ENCODE peak calls at places on chromosomes 1 and 21, in four cellular contexts. T is endothelial cell of umbilical vein, E is NB4, Y is adrenal gland. J is an unnamed sample.

GRCh38 chr1:203274603-203275381 is 30.5 kb upstream of the BTG2 start:
- DNase-seq in T (no peak), E (no peak), Y (no peak), J (no peak)

GRCh38 chr1:119648620-119649004 is 546 bp upstream of the ZNF697 start:
- DNase-seq in T (no peak), E (no peak), Y (no peak), J (no peak)

GRCh38 chr1:116066868-116067563 is 44.2 kb upstream of the MAB21L3 start:
- DNase-seq in T (no peak), E (no peak), Y (no peak), J (no peak)

GRCh38 chr1:7069888-7070287 is 284.6 kb downstream of the CAMTA1 start:
- DNase-seq in T (peak; percentile 1), E (no peak), Y (no peak), J (no peak)

GRCh38 chr21:36079671-36080070 is 9.8 kb downstream of the CBR1 start:
- DNase-seq in T (no peak), E (no peak), Y (no peak), J (no peak)

GRCh38 chr21:34691396-34692032 is 22.7 kb downstream of the CLIC6 start:
- DNase-seq in T (no peak), E (no peak), Y (no peak), J (no peak)

GRCh38 chr1:88867743-88868521 is 23.4 kb downstream of the GTF2B start:
- DNase-seq in T (no peak), E (no peak), Y (no peak), J (no peak)

GRCh38 chr1:6373961-6374720 is 19.4 kb downstream of the ACOT7 start:
- DNase-seq in T (no peak), E (no peak), Y (no peak), J (no peak)

GRCh38 chr1:97190326-97190725 is 468.7 kb downstream of the PTBP2 start:
- DNase-seq in T (no peak), E (no peak), Y (no peak), J (no peak)

GRCh38 chr1:50347933-50348332 is 75.3 kb downstream of the DMRTA2 start:
- DNase-seq in T (no peak), E (no peak), Y (no peak), J (no peak)

GRCh38 chr1:161198877-161199431 is at the start of gene ADAMTS4:
- DNase-seq in T (peak; percentile 65), E (no peak), Y (no peak), J (no peak)

GRCh38 chr1:88923224-88923623 is 31.9 kb upstream of the GTF2B start:
- DNase-seq in T (no peak), E (no peak), Y (no peak), J (no peak)

GRCh38 chr1:14220811-14221210 is 377.7 kb upstream of the KAZN start:
- DNase-seq in T (no peak), E (no peak), Y (no peak), J (no peak)

GRCh38 chr1:229894535-229894934 is 172.5 kb upstream of the GALNT2 start:
- DNase-seq in T (no peak), E (no peak), Y (no peak), J (no peak)

GRCh38 chr21:37564924-37565529 is 198.5 kb downstream of the DYRK1A start:
- DNase-seq in T (no peak), E (peak; percentile 4), Y (peak; percentile 46), J (peak; percentile 47)
- H3K4me3 ChIP-seq in T (no peak overlapping the region), E (peak overlapping the region; percentile 81), Y (no peak overlapping the region), J (peak overlapping the region; percentile 81)

GRCh38 chr1:153272186-153272585 is 12.7 kb downstream of the LORICRIN start:
- DNase-seq in T (no peak), E (no peak), Y (no peak), J (no peak)
- TF ChIP-seq CTCF in T (no peak), E (no peak), Y (no peak), J (no peak)

GRCh38 chr1:36992139-36992940 is 42.0 kb downstream of the GRIK3 start:
- DNase-seq in T (no peak), E (no peak), Y (no peak), J (no peak)
- H3K4me3 ChIP-seq in T (no peak overlapping the region), E (no peak overlapping the region), Y (no peak overlapping the region), J (no peak overlapping the region)

DNA sequence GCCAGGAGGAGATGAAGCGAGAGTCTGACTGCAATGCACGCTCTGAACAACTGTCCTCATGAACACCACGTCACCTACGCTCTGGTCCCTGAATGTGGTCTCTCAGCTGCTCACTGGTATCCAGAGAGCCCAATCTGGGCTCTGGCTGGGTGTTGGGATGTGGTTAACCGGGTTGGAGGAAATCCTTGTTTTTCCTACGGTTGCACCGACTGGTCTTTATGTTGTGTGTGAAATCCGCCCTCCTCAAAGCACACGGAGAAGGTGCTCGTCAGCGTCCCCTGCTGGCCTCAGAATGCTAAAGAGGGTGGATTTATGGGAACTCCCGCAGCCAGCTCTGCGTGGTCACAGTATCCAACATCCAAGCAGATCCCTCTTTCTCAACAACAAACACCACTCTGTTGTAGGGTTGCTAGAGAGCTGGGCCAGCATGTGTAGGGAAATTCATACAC is 51.8 kb upstream of the FAM89A start:
- DNase-seq in T (peak; percentile 61), E (peak; percentile 68), Y (no peak), J (peak; percentile 51)
- TF ChIP-seq CTCF in T (peak; percentile 73), E (peak; percentile 83), Y (peak; percentile 34), J (peak; percentile 76)